ENCODE peak calls at places on chromosomes 5 and 9, in five cellular contexts. Y, Z, F, W and X are unnamed samples.

GRCh38 chr9:82570226-82570625 is 492.7 kb downstream of the RASEF start:
- DNase-seq in Y (no peak), Z (no peak), F (no peak), W (no peak), X (no peak)

GRCh38 chr5:61322738-61323429 is 9.2 kb upstream of the ZSWIM6 start:
- DNase-seq in Y (no peak), Z (no peak), F (no peak), W (peak; percentile 76), X (no peak)

GRCh38 chr5:10735569-10736255 is 25.3 kb downstream of the DAP start:
- DNase-seq in Y (no peak), Z (no peak), F (no peak), W (no peak), X (no peak)

GRCh38 chr9:116387934-116388714 is 234.5 kb downstream of the PAPPA start:
- DNase-seq in Y (no peak), Z (no peak), F (no peak), W (no peak), X (no peak)

GRCh38 chr9:16268037-16269010 is 602.1 kb downstream of the BNC2 start:
- DNase-seq in Y (no peak), Z (no peak), F (no peak), W (peak; percentile 32), X (no peak)

GRCh38 chr5:32848681-32849080 is 137.6 kb downstream of the NPR3 start:
- DNase-seq in Y (no peak), Z (no peak), F (no peak), W (peak; percentile 23), X (no peak)

GRCh38 chr5:67063791-67064190 is 132.8 kb downstream of the CD180 start:
- DNase-seq in Y (no peak), Z (peak; percentile 72), F (no peak), W (peak; percentile 58), X (no peak)

GRCh38 chr9:98097836-98098235 is 21.2 kb downstream of the TRIM14 start:
- DNase-seq in Y (peak; percentile 75), Z (no peak), F (no peak), W (no peak), X (no peak)

GRCh38 chr5:14414007-14414406 is 167.6 kb upstream of the OTULINL start:
- DNase-seq in Y (no peak), Z (no peak), F (no peak), W (no peak), X (peak; percentile 26)

GRCh38 chr5:96335873-96336272 is 97.2 kb downstream of the PCSK1 start:
- DNase-seq in Y (no peak), Z (no peak), F (no peak), W (no peak), X (no peak)

GRCh38 chr5:143206194-143207053 is 197.1 kb downstream of the NR3C1 start:
- DNase-seq in Y (no peak), Z (no peak), F (no peak), W (no peak), X (no peak)

GRCh38 chr5:74357827-74358226 is 282.7 kb downstream of the ENC1 start:
- DNase-seq in Y (no peak), Z (no peak), F (no peak), W (no peak), X (no peak)

GRCh38 chr9:79759460-79759859 is 187.7 kb downstream of the TLE4 start:
- DNase-seq in Y (no peak), Z (no peak), F (no peak), W (no peak), X (no peak)

GRCh38 chr5:138962619-138963370 is 87.7 kb upstream of the LRRTM2 start:
- DNase-seq in Y (no peak), Z (no peak), F (no peak), W (no peak), X (no peak)

GRCh38 chr5:60701317-60701988 is 1.5 kb upstream of the DEPDC1B start:
- DNase-seq in Y (no peak), Z (no peak), F (peak; percentile 8), W (no peak), X (no peak)

GRCh38 chr9:71719088-71719487 is 49.2 kb downstream of the CEMIP2 start:
- DNase-seq in Y (no peak), Z (no peak), F (no peak), W (no peak), X (no peak)

GRCh38 chr9:88706193-88707112 is 171.5 kb downstream of the NXNL2 start:
- DNase-seq in Y (no peak), Z (no peak), F (no peak), W (no peak), X (no peak)

GRCh38 chr9:27462434-27462833 is 61.7 kb upstream of the IFNK start:
- DNase-seq in Y (no peak), Z (no peak), F (no peak), W (no peak), X (no peak)

GRCh38 chr9:130197888-130198287 is 25.7 kb downstream of the NCS1 start:
- DNase-seq in Y (no peak), Z (no peak), F (no peak), W (no peak), X (no peak)

GRCh38 chr9:94783121-94783664 is 56.7 kb downstream of the AOPEP start:
- DNase-seq in Y (peak; percentile 92), Z (peak; percentile 90), F (peak; percentile 83), W (peak; percentile 90), X (peak; percentile 13)

GRCh38 chr5:83090169-83090568 is 12.8 kb downstream of the XRCC4 start:
- DNase-seq in Y (no peak), Z (no peak), F (no peak), W (no peak), X (no peak)

GRCh38 chr5:10310073-10310779 is 2.5 kb upstream of the CMBL start:
- DNase-seq in Y (peak; percentile 63), Z (peak; percentile 24), F (no peak), W (no peak), X (no peak)

GRCh38 chr9:98259791-98260190 is 4.3 kb upstream of the TBC1D2 start:
- DNase-seq in Y (no peak), Z (no peak), F (no peak), W (no peak), X (no peak)

GRCh38 chr5:97026721-97027120 is 90.8 kb downstream of the LNPEP start:
- DNase-seq in Y (no peak), Z (no peak), F (no peak), W (no peak), X (no peak)

GRCh38 chr5:75706775-75707174 is 10.5 kb downstream of the POC5 start:
- DNase-seq in Y (no peak), Z (no peak), F (no peak), W (no peak), X (no peak)

GRCh38 chr5:80745490-80745889 is 90.7 kb upstream of the DHFR start:
- DNase-seq in Y (no peak), Z (peak; percentile 41), F (no peak), W (no peak), X (no peak)

GRCh38 chr5:112367400-112367799 is 51.7 kb downstream of the EPB41L4A start:
- DNase-seq in Y (no peak), Z (no peak), F (no peak), W (no peak), X (no peak)

GRCh38 chr5:89128930-89129625 is 246.1 kb upstream of the MEF2C start:
- DNase-seq in Y (no peak), Z (no peak), F (no peak), W (no peak), X (no peak)

GRCh38 chr5:158484968-158485367 is 614.7 kb downstream of the EBF1 start:
- DNase-seq in Y (no peak), Z (no peak), F (peak; percentile 42), W (peak; percentile 7), X (no peak)

GRCh38 chr5:91206734-91207133 is 176.4 kb downstream of the ARRDC3 start:
- DNase-seq in Y (no peak), Z (peak; percentile 88), F (no peak), W (peak; percentile 65), X (no peak)

GRCh38 chr9:127796225-127796813 is 6.4 kb upstream of the FPGS start:
- DNase-seq in Y (no peak), Z (no peak), F (no peak), W (no peak), X (no peak)

GRCh38 chr5:133682496-133682895 is 70.2 kb upstream of the FSTL4 start:
- DNase-seq in Y (no peak), Z (no peak), F (no peak), W (no peak), X (no peak)

GRCh38 chr5:137696481-137696880 is 39.4 kb downstream of the KLHL3 start:
- DNase-seq in Y (no peak), Z (peak; percentile 80), F (no peak), W (peak; percentile 24), X (no peak)

GRCh38 chr9:69181908-69182353 is 7.9 kb downstream of the TJP2 start:
- DNase-seq in Y (no peak), Z (no peak), F (no peak), W (no peak), X (no peak)

GRCh38 chr5:177370488-177371119 is 12.9 kb downstream of the RGS14 start:
- DNase-seq in Y (peak; percentile 73), Z (peak; percentile 87), F (peak; percentile 39), W (peak; percentile 95), X (peak; percentile 55)

DNA sequence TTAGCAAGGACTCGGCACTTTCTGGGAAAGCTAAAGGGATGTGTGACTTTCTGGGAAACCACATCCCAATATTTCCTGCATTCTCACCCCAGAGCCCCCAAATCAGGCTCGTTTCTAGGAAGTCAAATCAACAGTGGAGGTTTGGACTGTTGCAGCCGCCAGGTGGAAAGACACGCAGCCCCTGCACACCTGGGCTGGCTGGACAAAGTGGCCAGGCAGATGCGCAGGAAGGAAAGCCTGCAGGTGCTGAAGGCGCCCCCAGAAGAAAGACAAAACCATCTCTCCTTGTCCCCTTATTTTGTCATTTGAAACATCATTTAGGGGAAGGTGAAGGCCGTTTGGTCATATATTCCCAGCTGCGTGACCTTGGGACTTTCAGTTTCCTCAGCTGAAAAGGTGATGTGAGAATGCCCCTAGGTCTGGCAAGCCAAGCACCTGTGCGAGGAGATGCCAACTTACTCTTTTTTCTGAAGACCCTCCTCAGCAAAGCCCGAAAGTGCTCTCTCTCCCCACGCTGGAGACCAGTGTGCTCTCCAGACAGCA is 97.9 kb upstream of the CPEB4 start:
- DNase-seq in Y (no peak), Z (no peak), F (no peak), W (no peak), X (no peak)
- H3K4me3 ChIP-seq in Y (no peak overlapping the region), Z (no peak overlapping the region), F (no peak overlapping the region), W (no peak overlapping the region), X (no peak overlapping the region)

GRCh38 chr5:524442-525163 is at the start of gene SLC9A3:
- DNase-seq in Y (no peak), Z (no peak), F (no peak), W (no peak), X (no peak)
- H3K27me3 ChIP-seq in Y (peaks cover 98% of the 10 kb centered on the region), Z (peaks cover 74% of the 10 kb centered on the region), F (peaks cover 83% of the 10 kb centered on the region), W (peaks cover 86% of the 10 kb centered on the region), X (peaks cover 20% of the 10 kb centered on the region)

GRCh38 chr9:73093740-73094379 is 57.8 kb upstream of the ANXA1 start:
- DNase-seq in Y (no peak), Z (no peak), F (no peak), W (peak; percentile 26), X (no peak)
- H3K4me3 ChIP-seq in Y (no peak overlapping the region), Z (no peak overlapping the region), F (peak overlapping the region; percentile 28), W (no peak overlapping the region), X (no peak overlapping the region)

GRCh38 chr5:2505217-2505616 is 246.3 kb downstream of the IRX2 start:
- DNase-seq in Y (no peak), Z (no peak), F (no peak), W (no peak), X (no peak)
- H3K27me3 ChIP-seq in Y (no peaks in the 10 kb centered on the region), Z (no peaks in the 10 kb centered on the region), F (no peaks in the 10 kb centered on the region), W (no peaks in the 10 kb centered on the region), X (no peaks in the 10 kb centered on the region)